ENCODE peak calls at places on chromosomes 13 and 19, in four cellular contexts. One of them, this sample, is unnamed.
A peak's percentile ranks its signal among the peaks of the same experiment; 100 is the strongest.

GRCh38 chr13:21435710-21436151 is 23.4 kb downstream of the ZDHHC20 start:
- DNase-seq in heart left ventricle: peak; percentile 60
- DNase-seq in uterus: peak; percentile 16
- DNase-seq in stomach: peak; percentile 68
- DNase-seq in this sample: no peak

GRCh38 chr13:46355906-46356305 is 31.1 kb downstream of the RUBCNL start:
- DNase-seq in heart left ventricle: no peak
- DNase-seq in stomach: no peak
- DNase-seq in uterus: no peak
- DNase-seq in this sample: no peak

GRCh38 chr13:73952683-73953082 is 181.5 kb downstream of the KLF12 start:
- DNase-seq in stomach: no peak
- DNase-seq in uterus: no peak
- DNase-seq in heart left ventricle: no peak
- DNase-seq in this sample: no peak

GRCh38 chr13:99859178-99860177 is 112.1 kb downstream of the ZIC5 start:
- DNase-seq in stomach: no peak
- DNase-seq in uterus: no peak
- DNase-seq in heart left ventricle: no peak
- DNase-seq in this sample: no peak

GRCh38 chr19:21519488-21519887 is 14.1 kb downstream of the ZNF429 start:
- DNase-seq in heart left ventricle: no peak
- DNase-seq in uterus: no peak
- DNase-seq in stomach: no peak
- DNase-seq in this sample: no peak

GRCh38 chr19:13234518-13234917 is 84.3 kb downstream of the IER2 start:
- DNase-seq in uterus: peak; percentile 24
- DNase-seq in stomach: peak; percentile 73
- DNase-seq in heart left ventricle: peak; percentile 70
- DNase-seq in this sample: no peak

GRCh38 chr19:16202320-16203255 is 4.9 kb downstream of the AP1M1 start:
- DNase-seq in heart left ventricle: peak; percentile 11
- DNase-seq in stomach: no peak
- DNase-seq in uterus: no peak
- DNase-seq in this sample: no peak

GRCh38 chr13:46716821-46717220 is 80.1 kb downstream of the ESD start:
- DNase-seq in stomach: no peak
- DNase-seq in heart left ventricle: no peak
- DNase-seq in uterus: no peak
- DNase-seq in this sample: no peak

GRCh38 chr19:40279120-40279551 is 6.0 kb downstream of the AKT2 start:
- DNase-seq in stomach: no peak
- DNase-seq in heart left ventricle: peak; percentile 87
- DNase-seq in uterus: peak; percentile 84
- DNase-seq in this sample: no peak

GRCh38 chr19:47315125-47315821 is 5.6 kb downstream of the C5AR1 start:
- DNase-seq in heart left ventricle: no peak
- DNase-seq in stomach: peak; percentile 44
- DNase-seq in uterus: peak; percentile 42
- DNase-seq in this sample: no peak

GRCh38 chr19:12364391-12365093 is 941 bp downstream of the ZNF442 start:
- DNase-seq in heart left ventricle: no peak
- DNase-seq in stomach: no peak
- DNase-seq in uterus: peak; percentile 18
- DNase-seq in this sample: no peak

GRCh38 chr19:56125806-56126590 is 4.9 kb upstream of the ZNF787 start:
- DNase-seq in uterus: no peak
- DNase-seq in stomach: no peak
- DNase-seq in heart left ventricle: no peak
- DNase-seq in this sample: no peak

GRCh38 chr19:719636-720377 is 11.1 kb downstream of the PALM start:
- DNase-seq in stomach: no peak
- DNase-seq in heart left ventricle: no peak
- DNase-seq in uterus: peak; percentile 58
- DNase-seq in this sample: no peak

GRCh38 chr19:12939292-12939606 is 840 bp downstream of the CALR start:
- DNase-seq in uterus: peak; percentile 36
- DNase-seq in stomach: no peak
- DNase-seq in heart left ventricle: no peak
- DNase-seq in this sample: no peak

GRCh38 chr19:9869008-9869617 is 34.0 kb downstream of the PIN1 start:
- DNase-seq in uterus: no peak
- DNase-seq in stomach: no peak
- DNase-seq in heart left ventricle: no peak
- DNase-seq in this sample: no peak

GRCh38 chr19:50969413-50969760 is at the start of gene KLK6:
- DNase-seq in heart left ventricle: no peak
- DNase-seq in uterus: no peak
- DNase-seq in stomach: no peak
- DNase-seq in this sample: no peak

GRCh38 chr13:33123066-33123940 is 107.1 kb downstream of the KL start:
- DNase-seq in heart left ventricle: peak; percentile 68
- DNase-seq in stomach: no peak
- DNase-seq in uterus: no peak
- DNase-seq in this sample: no peak

GRCh38 chr19:14101003-14101545 is 10.5 kb upstream of the SAMD1 start:
- DNase-seq in stomach: no peak
- DNase-seq in uterus: no peak
- DNase-seq in heart left ventricle: peak; percentile 25
- DNase-seq in this sample: no peak

GRCh38 chr13:21427741-21428140 is 31.4 kb downstream of the ZDHHC20 start:
- DNase-seq in stomach: no peak
- DNase-seq in heart left ventricle: no peak
- DNase-seq in uterus: no peak
- DNase-seq in this sample: no peak

GRCh38 chr19:55855160-55855559 is 18.8 kb downstream of the NLRP4 start:
- DNase-seq in stomach: no peak
- DNase-seq in heart left ventricle: no peak
- DNase-seq in uterus: no peak
- DNase-seq in this sample: no peak

DNA sequence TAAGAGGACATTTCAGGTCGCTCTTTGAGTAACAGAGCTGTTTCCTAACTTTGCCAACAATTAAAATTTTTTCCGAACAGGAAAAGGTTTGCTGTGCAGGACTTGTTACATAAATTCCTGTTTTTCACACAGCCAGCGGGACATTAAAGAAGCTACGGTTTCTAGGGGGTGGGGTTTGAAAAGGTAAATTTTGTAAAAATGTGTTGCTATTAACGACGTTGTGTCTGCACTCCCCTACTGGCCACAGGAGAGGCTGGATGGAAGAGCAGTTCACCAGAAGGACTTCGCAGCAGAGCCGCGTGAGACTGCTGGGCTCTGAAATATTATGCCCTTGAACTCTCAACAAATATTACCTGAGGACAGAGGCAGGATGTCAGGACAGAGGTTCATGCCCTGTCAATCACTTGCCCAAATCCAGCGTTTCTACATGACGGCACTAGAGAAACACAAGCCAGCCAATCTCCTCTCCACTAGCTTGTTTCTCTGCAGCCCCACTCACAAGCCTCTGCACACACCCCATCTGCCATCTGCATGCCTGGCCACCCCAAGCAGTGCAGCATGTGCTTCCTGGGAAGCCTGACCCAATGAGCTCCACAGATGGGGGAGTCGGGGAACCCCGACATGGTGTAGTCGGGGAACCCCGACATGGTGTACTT is 102.0 kb downstream of the FOXO1 start:
- DNase-seq in uterus: no peak
- DNase-seq in stomach: no peak
- DNase-seq in heart left ventricle: no peak
- DNase-seq in this sample: no peak
- TF ChIP-seq CTCF in uterus: peak; percentile 13
- TF ChIP-seq CTCF in stomach: no peak
- TF ChIP-seq CTCF in heart left ventricle: no peak
- TF ChIP-seq CTCF in this sample: no peak

GRCh38 chr19:27792576-27793127 is 1420.3 kb downstream of the UQCRFS1 start:
- DNase-seq in stomach: no peak
- DNase-seq in uterus: no peak
- DNase-seq in heart left ventricle: no peak
- DNase-seq in this sample: no peak

GRCh38 chr19:27794444-27795042 is 1418.4 kb downstream of the UQCRFS1 start:
- DNase-seq in stomach: no peak
- DNase-seq in heart left ventricle: no peak
- DNase-seq in uterus: no peak
- DNase-seq in this sample: no peak

GRCh38 chr19:27795369-27795768 is 1417.6 kb downstream of the UQCRFS1 start:
- DNase-seq in stomach: no peak
- DNase-seq in uterus: no peak
- DNase-seq in heart left ventricle: no peak
- DNase-seq in this sample: no peak

GRCh38 chr19:27793128-27793643 is 1419.8 kb downstream of the UQCRFS1 start:
- DNase-seq in stomach: peak; percentile 71
- DNase-seq in heart left ventricle: peak; percentile 75
- DNase-seq in uterus: peak; percentile 62
- DNase-seq in this sample: peak; percentile 57

GRCh38 chr19:27793644-27794443 is 1419.1 kb downstream of the UQCRFS1 start:
- DNase-seq in uterus: peak; percentile 88
- DNase-seq in heart left ventricle: peak; percentile 95
- DNase-seq in stomach: peak; percentile 92
- DNase-seq in this sample: peak; percentile 66
- TF ChIP-seq POLR2A in uterus: peak; percentile 15
- TF ChIP-seq POLR2A in heart left ventricle: no peak
- TF ChIP-seq POLR2A in stomach: no peak
- TF ChIP-seq POLR2A in this sample: peak; percentile 69

GRCh38 chr13:98208606-98209005 is 31.5 kb upstream of the RNF113B start:
- DNase-seq in stomach: no peak
- DNase-seq in heart left ventricle: no peak
- DNase-seq in uterus: no peak
- DNase-seq in this sample: no peak

GRCh38 chr13:98203641-98204326 is 26.7 kb upstream of the RNF113B start:
- DNase-seq in stomach: no peak
- DNase-seq in heart left ventricle: no peak
- DNase-seq in uterus: no peak
- DNase-seq in this sample: no peak

GRCh38 chr13:98207411-98207810 is 30.3 kb upstream of the RNF113B start:
- DNase-seq in uterus: no peak
- DNase-seq in heart left ventricle: no peak
- DNase-seq in stomach: no peak
- DNase-seq in this sample: no peak

GRCh38 chr13:98204546-98204945 is 27.5 kb upstream of the RNF113B start:
- DNase-seq in heart left ventricle: no peak
- DNase-seq in stomach: no peak
- DNase-seq in uterus: no peak
- DNase-seq in this sample: no peak

DNA sequence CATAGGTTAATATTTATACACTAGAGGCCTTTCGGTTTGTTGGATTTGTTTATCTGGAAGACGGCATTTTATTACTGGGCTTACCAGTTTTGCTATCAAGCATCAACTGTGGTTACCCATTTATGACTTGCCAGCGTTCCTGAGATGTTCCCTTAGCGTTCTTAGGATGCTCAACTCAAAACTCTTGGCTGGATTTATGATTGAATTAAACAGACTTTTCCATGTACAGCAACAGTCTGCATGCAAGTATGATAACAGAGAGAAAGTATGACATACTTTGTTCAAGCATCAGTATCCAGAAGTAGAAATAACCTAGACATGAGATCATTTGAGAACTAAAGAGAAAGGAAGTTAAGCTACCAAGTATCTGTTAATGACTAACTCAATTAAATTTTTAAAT is 29.9 kb upstream of the RNF113B start:
- DNase-seq in stomach: no peak
- DNase-seq in heart left ventricle: no peak
- DNase-seq in uterus: no peak
- DNase-seq in this sample: no peak
- H3K27ac ChIP-seq in stomach: peak overlapping the region; percentile 62
- H3K27ac ChIP-seq in heart left ventricle: peak overlapping the region; percentile 42
- H3K27ac ChIP-seq in uterus: peak overlapping the region; percentile 31
- H3K27ac ChIP-seq in this sample: no peak overlapping the region

GRCh38 chr19:32354345-32354744 is 8.9 kb downstream of the ZNF507 start:
- DNase-seq in heart left ventricle: no peak
- DNase-seq in stomach: no peak
- DNase-seq in uterus: no peak
- DNase-seq in this sample: no peak

GRCh38 chr19:32355309-32355708 is 9.9 kb downstream of the ZNF507 start:
- DNase-seq in heart left ventricle: no peak
- DNase-seq in stomach: no peak
- DNase-seq in uterus: no peak
- DNase-seq in this sample: no peak

GRCh38 chr19:32358311-32358710 is 12.9 kb downstream of the ZNF507 start:
- DNase-seq in uterus: no peak
- DNase-seq in heart left ventricle: no peak
- DNase-seq in stomach: no peak
- DNase-seq in this sample: no peak

GRCh38 chr19:32359581-32359980 is 14.2 kb downstream of the ZNF507 start:
- DNase-seq in uterus: no peak
- DNase-seq in stomach: no peak
- DNase-seq in heart left ventricle: no peak
- DNase-seq in this sample: no peak

DNA sequence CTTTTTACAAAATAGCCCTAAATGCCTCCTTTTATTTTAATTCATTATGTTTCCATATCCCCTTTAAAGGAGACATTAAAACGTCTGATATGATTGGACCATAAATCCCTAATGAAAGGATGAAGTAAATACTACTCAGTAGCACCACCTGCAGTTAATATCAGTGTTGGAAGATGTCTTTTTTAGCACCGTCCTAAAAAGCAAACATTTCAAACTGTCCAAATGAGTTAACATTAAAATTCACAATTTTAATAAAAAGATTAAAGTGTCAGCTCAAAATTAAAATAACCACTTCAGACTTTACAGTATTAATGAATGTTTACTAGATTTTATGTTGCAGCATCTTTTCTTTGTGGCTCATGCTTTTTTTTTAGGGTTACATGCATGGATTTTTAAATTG is 12.3 kb downstream of the ZNF507 start:
- DNase-seq in heart left ventricle: no peak
- DNase-seq in stomach: no peak
- DNase-seq in uterus: no peak
- DNase-seq in this sample: no peak
- TF ChIP-seq CTCF in heart left ventricle: no peak
- TF ChIP-seq CTCF in stomach: no peak
- TF ChIP-seq CTCF in uterus: no peak
- TF ChIP-seq CTCF in this sample: no peak

DNA sequence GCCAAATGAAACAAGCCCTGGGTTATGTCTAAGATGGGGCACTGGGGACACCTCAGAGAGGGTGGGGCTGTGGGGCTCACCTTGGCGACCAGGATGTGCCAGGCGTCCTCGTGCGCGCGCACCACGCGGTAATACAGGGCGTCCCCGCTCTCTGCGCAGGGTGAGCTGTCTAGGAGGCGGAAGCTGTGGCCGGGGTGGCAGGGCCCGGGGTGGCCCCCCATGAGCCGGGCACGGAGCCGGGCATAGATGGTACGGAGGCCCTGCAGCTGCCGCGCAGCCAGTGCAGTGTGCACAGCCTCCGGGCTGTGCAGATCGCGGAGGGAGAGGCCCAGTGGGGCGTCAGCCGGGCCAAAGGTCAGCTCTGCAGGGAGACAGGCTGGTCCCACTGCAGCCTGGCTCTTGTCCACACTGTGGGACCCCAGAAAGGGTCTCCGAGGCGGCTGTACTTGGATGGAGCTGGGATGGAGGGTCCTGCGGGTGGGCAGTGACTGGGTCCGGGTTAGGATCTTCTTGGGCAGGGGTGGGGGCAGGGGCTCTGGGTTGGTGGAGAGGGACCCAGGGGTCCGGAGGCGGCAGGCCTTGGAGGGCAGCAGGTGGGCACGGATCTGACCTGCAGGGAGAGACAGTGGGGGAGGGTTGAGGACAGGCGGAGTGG is 3.3 kb downstream of the PEAK3 start:
- DNase-seq in heart left ventricle: no peak
- DNase-seq in uterus: no peak
- DNase-seq in stomach: no peak
- DNase-seq in this sample: no peak
- TF ChIP-seq POLR2A in heart left ventricle: no peak
- TF ChIP-seq POLR2A in uterus: no peak
- TF ChIP-seq POLR2A in stomach: no peak
- TF ChIP-seq POLR2A in this sample: no peak

GRCh38 chr19:4278460-4278901 is 585 bp upstream of the SHD start:
- DNase-seq in heart left ventricle: no peak
- DNase-seq in stomach: no peak
- DNase-seq in uterus: no peak
- DNase-seq in this sample: no peak
- H3K27ac ChIP-seq in heart left ventricle: no peak overlapping the region
- H3K27ac ChIP-seq in stomach: no peak overlapping the region
- H3K27ac ChIP-seq in uterus: no peak overlapping the region
- H3K27ac ChIP-seq in this sample: no peak overlapping the region